ENCODE peak calls at places on chromosomes 11 and 22, in seven cellular contexts. One of them, this sample, is unnamed.
A peak's percentile ranks its signal among the peaks of the same experiment; 100 is the strongest.

GRCh38 chr11:67371549-67372231 is 1.7 kb downstream of the CLCF1 start:
- DNase-seq in PC-3: peak; percentile 62
- DNase-seq in AG09309: no peak
- DNase-seq in neuronal stem cell: no peak
- DNase-seq in astrocyte of the cerebellum: no peak
- DNase-seq in AG08396: peak; percentile 74
- DNase-seq in stimulated activated CD4-positive, alpha-beta T cell treated with anti-CD3 and anti-CD28 coated beads, Interleukin-15, amount 100 ng/mL, for 48 hours: no peak
- DNase-seq in this sample: peak; percentile 56

GRCh38 chr11:58606930-58607714 is 15.3 kb upstream of the CNTF start:
- DNase-seq in PC-3: no peak
- DNase-seq in AG09309: no peak
- DNase-seq in neuronal stem cell: no peak
- DNase-seq in astrocyte of the cerebellum: no peak
- DNase-seq in AG08396: no peak
- DNase-seq in stimulated activated CD4-positive, alpha-beta T cell treated with anti-CD3 and anti-CD28 coated beads, Interleukin-15, amount 100 ng/mL, for 48 hours: no peak
- DNase-seq in this sample: no peak

GRCh38 chr11:33471541-33471940 is 214.4 kb downstream of the HIPK3 start:
- DNase-seq in PC-3: no peak
- DNase-seq in AG09309: no peak
- DNase-seq in neuronal stem cell: no peak
- DNase-seq in astrocyte of the cerebellum: no peak
- DNase-seq in AG08396: no peak
- DNase-seq in stimulated activated CD4-positive, alpha-beta T cell treated with anti-CD3 and anti-CD28 coated beads, Interleukin-15, amount 100 ng/mL, for 48 hours: no peak
- DNase-seq in this sample: no peak

GRCh38 chr11:35295751-35296150 is 123.6 kb downstream of the SLC1A2 start:
- DNase-seq in PC-3: peak; percentile 61
- DNase-seq in AG09309: no peak
- DNase-seq in neuronal stem cell: no peak
- DNase-seq in astrocyte of the cerebellum: no peak
- DNase-seq in AG08396: no peak
- DNase-seq in stimulated activated CD4-positive, alpha-beta T cell treated with anti-CD3 and anti-CD28 coated beads, Interleukin-15, amount 100 ng/mL, for 48 hours: no peak
- DNase-seq in this sample: no peak

GRCh38 chr22:43213066-43213465 is 26.1 kb upstream of the TTLL12 start:
- DNase-seq in PC-3: no peak
- DNase-seq in AG09309: no peak
- DNase-seq in neuronal stem cell: no peak
- DNase-seq in astrocyte of the cerebellum: no peak
- DNase-seq in AG08396: no peak
- DNase-seq in stimulated activated CD4-positive, alpha-beta T cell treated with anti-CD3 and anti-CD28 coated beads, Interleukin-15, amount 100 ng/mL, for 48 hours: no peak
- DNase-seq in this sample: no peak

GRCh38 chr11:12050470-12050891 is 42.1 kb upstream of the DKK3 start:
- DNase-seq in PC-3: no peak
- DNase-seq in AG09309: no peak
- DNase-seq in neuronal stem cell: no peak
- DNase-seq in astrocyte of the cerebellum: peak; percentile 48
- DNase-seq in AG08396: no peak
- DNase-seq in stimulated activated CD4-positive, alpha-beta T cell treated with anti-CD3 and anti-CD28 coated beads, Interleukin-15, amount 100 ng/mL, for 48 hours: no peak
- DNase-seq in this sample: no peak

GRCh38 chr22:19136915-19137314 is 5.8 kb downstream of the TSSK2 start:
- DNase-seq in PC-3: no peak
- DNase-seq in AG09309: no peak
- DNase-seq in neuronal stem cell: no peak
- DNase-seq in astrocyte of the cerebellum: no peak
- DNase-seq in AG08396: no peak
- DNase-seq in stimulated activated CD4-positive, alpha-beta T cell treated with anti-CD3 and anti-CD28 coated beads, Interleukin-15, amount 100 ng/mL, for 48 hours: no peak
- DNase-seq in this sample: no peak

GRCh38 chr11:22558638-22559037 is 67.0 kb downstream of the FANCF start:
- DNase-seq in PC-3: no peak
- DNase-seq in AG09309: no peak
- DNase-seq in neuronal stem cell: no peak
- DNase-seq in astrocyte of the cerebellum: no peak
- DNase-seq in AG08396: peak; percentile 5
- DNase-seq in stimulated activated CD4-positive, alpha-beta T cell treated with anti-CD3 and anti-CD28 coated beads, Interleukin-15, amount 100 ng/mL, for 48 hours: no peak
- DNase-seq in this sample: peak; percentile 6

GRCh38 chr11:103661185-103661584 is 375.3 kb upstream of the DDI1 start:
- DNase-seq in PC-3: no peak
- DNase-seq in AG09309: no peak
- DNase-seq in neuronal stem cell: no peak
- DNase-seq in astrocyte of the cerebellum: no peak
- DNase-seq in AG08396: no peak
- DNase-seq in stimulated activated CD4-positive, alpha-beta T cell treated with anti-CD3 and anti-CD28 coated beads, Interleukin-15, amount 100 ng/mL, for 48 hours: no peak
- DNase-seq in this sample: no peak

GRCh38 chr22:43293661-43294392 is 49.3 kb downstream of the SCUBE1 start:
- DNase-seq in PC-3: peak; percentile 29
- DNase-seq in AG09309: no peak
- DNase-seq in neuronal stem cell: no peak
- DNase-seq in astrocyte of the cerebellum: no peak
- DNase-seq in AG08396: peak; percentile 86
- DNase-seq in stimulated activated CD4-positive, alpha-beta T cell treated with anti-CD3 and anti-CD28 coated beads, Interleukin-15, amount 100 ng/mL, for 48 hours: no peak
- DNase-seq in this sample: peak; percentile 85

GRCh38 chr22:47303161-47303890 is 540.9 kb downstream of the TBC1D22A start:
- DNase-seq in PC-3: peak; percentile 12
- DNase-seq in AG09309: no peak
- DNase-seq in neuronal stem cell: no peak
- DNase-seq in astrocyte of the cerebellum: no peak
- DNase-seq in AG08396: no peak
- DNase-seq in stimulated activated CD4-positive, alpha-beta T cell treated with anti-CD3 and anti-CD28 coated beads, Interleukin-15, amount 100 ng/mL, for 48 hours: no peak
- DNase-seq in this sample: no peak

GRCh38 chr11:78742430-78742829 is 167.8 kb upstream of the NARS2 start:
- DNase-seq in PC-3: peak; percentile 88
- DNase-seq in AG09309: no peak
- DNase-seq in neuronal stem cell: no peak
- DNase-seq in astrocyte of the cerebellum: peak; percentile 12
- DNase-seq in AG08396: no peak
- DNase-seq in stimulated activated CD4-positive, alpha-beta T cell treated with anti-CD3 and anti-CD28 coated beads, Interleukin-15, amount 100 ng/mL, for 48 hours: no peak
- DNase-seq in this sample: peak; percentile 30

GRCh38 chr11:22957890-22958289 is 97.6 kb upstream of the CCDC179 start:
- DNase-seq in PC-3: peak; percentile 4
- DNase-seq in AG09309: no peak
- DNase-seq in neuronal stem cell: no peak
- DNase-seq in astrocyte of the cerebellum: no peak
- DNase-seq in AG08396: no peak
- DNase-seq in stimulated activated CD4-positive, alpha-beta T cell treated with anti-CD3 and anti-CD28 coated beads, Interleukin-15, amount 100 ng/mL, for 48 hours: no peak
- DNase-seq in this sample: no peak

GRCh38 chr22:36103891-36104290 is 56.7 kb downstream of the APOL3 start:
- DNase-seq in PC-3: no peak
- DNase-seq in AG09309: no peak
- DNase-seq in neuronal stem cell: no peak
- DNase-seq in astrocyte of the cerebellum: no peak
- DNase-seq in AG08396: no peak
- DNase-seq in stimulated activated CD4-positive, alpha-beta T cell treated with anti-CD3 and anti-CD28 coated beads, Interleukin-15, amount 100 ng/mL, for 48 hours: no peak
- DNase-seq in this sample: no peak

GRCh38 chr11:133966924-133967598 is 10.3 kb upstream of the IGSF9B start:
- DNase-seq in PC-3: no peak
- DNase-seq in AG09309: no peak
- DNase-seq in neuronal stem cell: no peak
- DNase-seq in astrocyte of the cerebellum: no peak
- DNase-seq in AG08396: no peak
- DNase-seq in stimulated activated CD4-positive, alpha-beta T cell treated with anti-CD3 and anti-CD28 coated beads, Interleukin-15, amount 100 ng/mL, for 48 hours: no peak
- DNase-seq in this sample: no peak

GRCh38 chr11:11446562-11446961 is 93.5 kb upstream of the CSNK2A3 start:
- DNase-seq in PC-3: no peak
- DNase-seq in AG09309: no peak
- DNase-seq in neuronal stem cell: no peak
- DNase-seq in astrocyte of the cerebellum: no peak
- DNase-seq in AG08396: no peak
- DNase-seq in stimulated activated CD4-positive, alpha-beta T cell treated with anti-CD3 and anti-CD28 coated beads, Interleukin-15, amount 100 ng/mL, for 48 hours: no peak
- DNase-seq in this sample: no peak

GRCh38 chr11:24896118-24896835 is 399.4 kb downstream of the LUZP2 start:
- DNase-seq in PC-3: no peak
- DNase-seq in AG09309: no peak
- DNase-seq in neuronal stem cell: no peak
- DNase-seq in astrocyte of the cerebellum: no peak
- DNase-seq in AG08396: no peak
- DNase-seq in stimulated activated CD4-positive, alpha-beta T cell treated with anti-CD3 and anti-CD28 coated beads, Interleukin-15, amount 100 ng/mL, for 48 hours: no peak
- DNase-seq in this sample: no peak

GRCh38 chr22:39123811-39124668 is 27.0 kb downstream of the APOBEC3H start:
- DNase-seq in PC-3: no peak
- DNase-seq in AG09309: no peak
- DNase-seq in neuronal stem cell: no peak
- DNase-seq in astrocyte of the cerebellum: no peak
- DNase-seq in AG08396: no peak
- DNase-seq in stimulated activated CD4-positive, alpha-beta T cell treated with anti-CD3 and anti-CD28 coated beads, Interleukin-15, amount 100 ng/mL, for 48 hours: no peak
- DNase-seq in this sample: no peak